ENCODE peak calls at places on chromosomes 12 and 14, in four cellular contexts. One of them, this sample, is unnamed.

GRCh38 chr12:19695244-19696098 is 256.2 kb downstream of the AEBP2 start:
- DNase-seq in SK-N-SH: no peak
- DNase-seq in A549: no peak
- DNase-seq in endothelial cell of umbilical vein: peak; percentile 82
- DNase-seq in this sample: no peak

GRCh38 chr12:5808956-5809355 is 136.1 kb downstream of the ANO2 start:
- DNase-seq in SK-N-SH: no peak
- DNase-seq in endothelial cell of umbilical vein: no peak
- DNase-seq in A549: no peak
- DNase-seq in this sample: peak; percentile 70

GRCh38 chr14:100504372-100505078 is 82.7 kb downstream of the BEGAIN start:
- DNase-seq in endothelial cell of umbilical vein: no peak
- DNase-seq in SK-N-SH: no peak
- DNase-seq in A549: peak; percentile 37
- DNase-seq in this sample: peak; percentile 85

GRCh38 chr12:14937689-14938088 is 648 bp downstream of the ERP27 start:
- DNase-seq in A549: no peak
- DNase-seq in SK-N-SH: no peak
- DNase-seq in endothelial cell of umbilical vein: no peak
- DNase-seq in this sample: peak; percentile 27

GRCh38 chr14:94471045-94471444 is 5.0 kb downstream of the SERPINA9 start:
- DNase-seq in SK-N-SH: no peak
- DNase-seq in A549: no peak
- DNase-seq in endothelial cell of umbilical vein: no peak
- DNase-seq in this sample: no peak

GRCh38 chr12:18296909-18297280 is 35.6 kb downstream of the PIK3C2G start:
- DNase-seq in A549: no peak
- DNase-seq in SK-N-SH: no peak
- DNase-seq in endothelial cell of umbilical vein: no peak
- DNase-seq in this sample: no peak

GRCh38 chr14:54312166-54312801 is 84.5 kb upstream of the CDKN3 start:
- DNase-seq in endothelial cell of umbilical vein: peak; percentile 81
- DNase-seq in A549: peak; percentile 40
- DNase-seq in SK-N-SH: no peak
- DNase-seq in this sample: peak; percentile 100

GRCh38 chr14:59428581-59429012 is 36.6 kb downstream of the GPR135 start:
- DNase-seq in A549: no peak
- DNase-seq in endothelial cell of umbilical vein: peak; percentile 53
- DNase-seq in SK-N-SH: no peak
- DNase-seq in this sample: peak; percentile 54

GRCh38 chr14:22887990-22888378 is 5.0 kb downstream of the REM2 start:
- DNase-seq in endothelial cell of umbilical vein: no peak
- DNase-seq in SK-N-SH: no peak
- DNase-seq in A549: no peak
- DNase-seq in this sample: no peak

GRCh38 chr12:80321653-80322052 is 122.4 kb upstream of the PTPRQ start:
- DNase-seq in SK-N-SH: no peak
- DNase-seq in endothelial cell of umbilical vein: no peak
- DNase-seq in A549: peak; percentile 5
- DNase-seq in this sample: peak; percentile 80

GRCh38 chr14:100872241-100872640 is 31.3 kb downstream of the RTL1 start:
- DNase-seq in endothelial cell of umbilical vein: no peak
- DNase-seq in SK-N-SH: no peak
- DNase-seq in A549: peak; percentile 9
- DNase-seq in this sample: no peak

GRCh38 chr12:107929436-107929835 is 154.9 kb downstream of the ASCL4 start:
- DNase-seq in endothelial cell of umbilical vein: no peak
- DNase-seq in SK-N-SH: peak; percentile 42
- DNase-seq in A549: peak; percentile 80
- DNase-seq in this sample: peak; percentile 75

GRCh38 chr14:22492601-22493000 is 96.4 kb downstream of the DAD1 start:
- DNase-seq in endothelial cell of umbilical vein: no peak
- DNase-seq in SK-N-SH: no peak
- DNase-seq in A549: no peak
- DNase-seq in this sample: no peak

DNA sequence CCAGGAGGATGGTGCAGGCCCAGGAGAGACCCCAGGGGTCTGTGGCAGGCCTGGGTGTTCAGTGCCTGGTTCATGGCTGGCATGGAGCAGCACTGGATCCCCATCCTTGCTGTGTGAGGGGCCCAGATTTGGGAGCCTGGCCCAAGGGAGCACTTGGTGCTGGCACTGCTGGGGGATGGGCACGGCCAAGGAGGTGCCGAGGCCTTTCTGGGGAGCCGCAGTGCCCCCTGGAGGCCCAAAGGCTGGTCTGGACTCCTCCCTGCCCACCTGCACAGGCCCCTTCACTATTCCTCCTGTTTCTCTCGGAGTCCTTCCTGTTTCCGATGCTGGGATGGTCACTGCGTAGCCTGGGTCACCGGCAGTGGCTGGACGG is 48.6 kb downstream of the LRCOL1 start:
- DNase-seq in A549: peak; percentile 54
- DNase-seq in endothelial cell of umbilical vein: no peak
- DNase-seq in SK-N-SH: peak; percentile 72
- DNase-seq in this sample: peak; percentile 46
- TF ChIP-seq CTCF in A549: peak; percentile 16
- TF ChIP-seq CTCF in endothelial cell of umbilical vein: peak; percentile 60
- TF ChIP-seq CTCF in SK-N-SH: peak; percentile 44
- TF ChIP-seq CTCF in this sample: peak; percentile 48

GRCh38 chr14:68816943-68817430 is 24.1 kb upstream of the ZFP36L1 start:
- DNase-seq in endothelial cell of umbilical vein: no peak
- DNase-seq in A549: no peak
- DNase-seq in SK-N-SH: no peak
- DNase-seq in this sample: no peak

GRCh38 chr14:68816183-68816942 is 23.5 kb upstream of the ZFP36L1 start:
- DNase-seq in A549: peak; percentile 92
- DNase-seq in SK-N-SH: peak; percentile 98
- DNase-seq in endothelial cell of umbilical vein: peak; percentile 89
- DNase-seq in this sample: peak; percentile 92

GRCh38 chr14:68815288-68816182 is 22.7 kb upstream of the ZFP36L1 start:
- DNase-seq in A549: no peak
- DNase-seq in SK-N-SH: peak; percentile 12
- DNase-seq in endothelial cell of umbilical vein: peak; percentile 62
- DNase-seq in this sample: no peak

GRCh38 chr14:68813318-68813838 is 20.5 kb upstream of the ZFP36L1 start:
- DNase-seq in SK-N-SH: no peak
- DNase-seq in endothelial cell of umbilical vein: no peak
- DNase-seq in A549: no peak
- DNase-seq in this sample: no peak

GRCh38 chr14:68814376-68815287 is 21.8 kb upstream of the ZFP36L1 start:
- DNase-seq in A549: peak; percentile 78
- DNase-seq in endothelial cell of umbilical vein: peak; percentile 70
- DNase-seq in SK-N-SH: peak; percentile 71
- DNase-seq in this sample: peak; percentile 30
- H3K4me2 ChIP-seq in A549: peak overlapping the region; percentile 71
- H3K4me2 ChIP-seq in endothelial cell of umbilical vein: peak overlapping the region; percentile 51
- H3K4me2 ChIP-seq in SK-N-SH: peak overlapping the region; percentile 53
- H3K4me2 ChIP-seq in this sample: peak overlapping the region; percentile 38

GRCh38 chr12:8501720-8502119 is 11.6 kb upstream of the CLEC4D start:
- DNase-seq in endothelial cell of umbilical vein: no peak
- DNase-seq in A549: no peak
- DNase-seq in SK-N-SH: no peak
- DNase-seq in this sample: no peak
- H3K4me1 ChIP-seq in endothelial cell of umbilical vein: no peaks in the 10 kb centered on the region
- H3K4me1 ChIP-seq in A549: no peaks in the 10 kb centered on the region
- H3K4me1 ChIP-seq in SK-N-SH: no peaks in the 10 kb centered on the region
- H3K4me1 ChIP-seq in this sample: no peaks in the 10 kb centered on the region

GRCh38 chr12:94875525-94875924 is 128.0 kb downstream of the NDUFA12 start:
- DNase-seq in A549: peak; percentile 69
- DNase-seq in SK-N-SH: peak; percentile 44
- DNase-seq in endothelial cell of umbilical vein: peak; percentile 41
- DNase-seq in this sample: peak; percentile 58
- TF ChIP-seq CTCF in A549: peak; percentile 43
- TF ChIP-seq CTCF in SK-N-SH: peak; percentile 17
- TF ChIP-seq CTCF in endothelial cell of umbilical vein: peak; percentile 27
- TF ChIP-seq CTCF in this sample: peak; percentile 57

This sample was measured in PC-3.